ENCODE peak calls at places on chromosomes 13 and 19, in seven cellular contexts. Y, W, T, R, I, N and A are unnamed samples.

GRCh38 chr13:91347996-91348905 is 764 bp downstream of the MIR17HG start:
- DNase-seq in Y (no peak), W (peak), T (peak), R (no peak), I (peak), N (peak), A (peak)

GRCh38 chr19:19341026-19341425 is 20.4 kb downstream of the MAU2 start:
- DNase-seq in Y (no peak), W (no peak), T (no peak), R (no peak), I (no peak), N (no peak), A (no peak)

GRCh38 chr19:46868444-46868843 is 7.6 kb downstream of the ARHGAP35 start:
- DNase-seq in Y (no peak), W (no peak), T (no peak), R (no peak), I (no peak), N (no peak), A (no peak)

GRCh38 chr19:55096061-55096701 is 20.5 kb downstream of the EPS8L1 start:
- DNase-seq in Y (no peak), W (no peak), T (no peak), R (no peak), I (no peak), N (no peak), A (no peak)

GRCh38 chr13:43273362-43273761 is 250.0 kb downstream of the DNAJC15 start:
- DNase-seq in Y (peak), W (no peak), T (no peak), R (peak), I (no peak), N (no peak), A (no peak)

GRCh38 chr19:1290699-1291651 is 5.3 kb downstream of the EFNA2 start:
- DNase-seq in Y (no peak), W (no peak), T (no peak), R (no peak), I (no peak), N (no peak), A (no peak)

GRCh38 chr13:52377898-52378297 is 28.1 kb downstream of the THSD1 start:
- DNase-seq in Y (no peak), W (no peak), T (no peak), R (no peak), I (no peak), N (no peak), A (no peak)

GRCh38 chr13:20127563-20128458 is 33.0 kb downstream of the GJA3 start:
- DNase-seq in Y (no peak), W (peak), T (peak), R (peak), I (peak), N (no peak), A (no peak)

GRCh38 chr13:39144941-39145533 is 106.8 kb downstream of the NHLRC3 start:
- DNase-seq in Y (no peak), W (peak), T (no peak), R (peak), I (peak), N (no peak), A (peak)

GRCh38 chr19:29665826-29666633 is 769 bp downstream of the PLEKHF1 start:
- DNase-seq in Y (no peak), W (no peak), T (no peak), R (peak), I (peak), N (no peak), A (no peak)

GRCh38 chr13:49421391-49421790 is 22.5 kb downstream of the CAB39L start:
- DNase-seq in Y (no peak), W (peak), T (no peak), R (peak), I (no peak), N (no peak), A (no peak)

GRCh38 chr13:73428706-73429105 is 369.9 kb downstream of the KLF5 start:
- DNase-seq in Y (no peak), W (no peak), T (no peak), R (no peak), I (no peak), N (no peak), A (no peak)

GRCh38 chr19:39265321-39265916 is 2.8 kb upstream of the IFNL2 start:
- DNase-seq in Y (peak), W (peak), T (no peak), R (no peak), I (no peak), N (no peak), A (no peak)

GRCh38 chr13:40993119-40993518 is 26.0 kb downstream of the ELF1 start:
- DNase-seq in Y (peak), W (no peak), T (no peak), R (no peak), I (no peak), N (no peak), A (no peak)

GRCh38 chr13:37662624-37663023 is 64.1 kb upstream of the POSTN start:
- DNase-seq in Y (no peak), W (no peak), T (no peak), R (no peak), I (no peak), N (no peak), A (no peak)

GRCh38 chr13:24307211-24308067 is 1.9 kb upstream of the C1QTNF9 start:
- DNase-seq in Y (no peak), W (no peak), T (no peak), R (no peak), I (peak), N (no peak), A (no peak)

GRCh38 chr13:99075268-99076191 is 97.7 kb upstream of the DOCK9 start:
- DNase-seq in Y (no peak), W (no peak), T (no peak), R (no peak), I (no peak), N (no peak), A (no peak)

GRCh38 chr13:111251646-111252448 is 68.6 kb upstream of the TEX29 start:
- DNase-seq in Y (no peak), W (no peak), T (no peak), R (peak), I (no peak), N (no peak), A (no peak)

GRCh38 chr13:109989155-109989554 is 202.8 kb upstream of the IRS2 start:
- DNase-seq in Y (no peak), W (no peak), T (no peak), R (peak), I (no peak), N (no peak), A (peak)

GRCh38 chr13:66532146-66532545 is 698.0 kb downstream of the PCDH9 start:
- DNase-seq in Y (no peak), W (no peak), T (no peak), R (peak), I (no peak), N (no peak), A (peak)

GRCh38 chr13:45206340-45206739 is 5.5 kb upstream of the KCTD4 start:
- DNase-seq in Y (no peak), W (no peak), T (no peak), R (peak), I (no peak), N (no peak), A (no peak)

GRCh38 chr13:110965038-110965754 is 50.3 kb upstream of the ANKRD10 start:
- DNase-seq in Y (no peak), W (no peak), T (no peak), R (peak), I (peak), N (no peak), A (no peak)